ENCODE peak calls at places on chromosomes 2 and 18, in seven cellular contexts. G, X, F, M, H, D and E are unnamed samples.

GRCh38 chr2:120250640-120251039 is 2.0 kb upstream of the RALB start:
- DNase-seq in F (no peak), D (no peak), M (no peak), G (no peak), H (no peak), X (no peak), E (no peak)

GRCh38 chr18:36194719-36195315 is 7.5 kb downstream of the MOCOS start:
- DNase-seq in M (no peak), D (no peak), X (no peak), F (no peak), H (no peak), G (no peak), E (no peak)

GRCh38 chr2:230913406-230913805 is 11.6 kb downstream of the GPR55 start:
- DNase-seq in X (no peak), G (peak), M (peak), H (peak), D (no peak), F (peak), E (peak)

GRCh38 chr2:240124651-240125030 is 11.5 kb downstream of the COPS9 start:
- DNase-seq in M (no peak), D (no peak), X (no peak), H (no peak), G (no peak), F (no peak), E (peak)

GRCh38 chr2:31940920-31941319 is 69.9 kb downstream of the MEMO1 start:
- DNase-seq in X (no peak), H (no peak), M (no peak), G (no peak), D (no peak), F (no peak), E (no peak)

GRCh38 chr2:149187061-149187460 is 143.3 kb upstream of the LYPD6 start:
- DNase-seq in H (no peak), M (no peak), F (no peak), X (no peak), D (no peak), G (no peak), E (no peak)

GRCh38 chr2:218020281-218020680 is 17.5 kb upstream of the TNS1 start:
- DNase-seq in M (no peak), G (no peak), F (no peak), D (no peak), X (no peak), H (no peak), E (no peak)

GRCh38 chr2:150911766-150912280 is 349.8 kb downstream of the RBM43 start:
- DNase-seq in X (peak), G (no peak), H (peak), M (no peak), F (peak), D (no peak), E (peak)

GRCh38 chr18:11501352-11501751 is 108.0 kb upstream of the SLC35G4 start:
- DNase-seq in G (no peak), D (no peak), F (no peak), H (no peak), M (no peak), X (no peak), E (no peak)

GRCh38 chr18:67043276-67043675 is 439.4 kb upstream of the CDH19 start:
- DNase-seq in G (no peak), D (no peak), X (no peak), F (no peak), H (no peak), M (no peak), E (peak)

GRCh38 chr2:238913931-238914647 is 66.2 kb downstream of the TWIST2 start:
- DNase-seq in M (no peak), D (no peak), G (no peak), F (no peak), H (no peak), X (no peak), E (peak)

GRCh38 chr2:71716697-71717624 is 263.6 kb downstream of the DYSF start:
- DNase-seq in G (no peak), F (peak), H (peak), M (no peak), X (peak), D (no peak), E (peak)

GRCh38 chr2:220332886-220333285 is 705.5 kb downstream of the SLC4A3 start:
- DNase-seq in M (no peak), D (no peak), F (no peak), X (no peak), G (no peak), H (no peak), E (no peak)

GRCh38 chr18:51425889-51426288 is 228.4 kb upstream of the MEX3C start:
- DNase-seq in F (no peak), G (peak), D (no peak), M (no peak), X (no peak), H (no peak), E (no peak)

GRCh38 chr2:10977003-10977402 is 65.3 kb downstream of the KCNF1 start:
- DNase-seq in H (no peak), X (no peak), F (no peak), G (no peak), D (no peak), M (no peak), E (no peak)

GRCh38 chr2:44550571-44550970 is 188.8 kb downstream of the CAMKMT start:
- DNase-seq in G (no peak), D (no peak), F (no peak), H (no peak), X (no peak), M (no peak), E (no peak)

GRCh38 chr2:201807452-201807980 is 1.2 kb downstream of the CDK15 start:
- DNase-seq in X (no peak), D (no peak), H (peak), G (no peak), M (no peak), F (no peak), E (no peak)

GRCh38 chr18:77344777-77345507 is 95.3 kb downstream of the GALR1 start:
- DNase-seq in M (no peak), G (no peak), X (no peak), F (no peak), D (no peak), H (no peak), E (no peak)

GRCh38 chr2:24739355-24740025 is 53.7 kb downstream of the PTRHD1 start:
- DNase-seq in M (no peak), X (no peak), H (no peak), D (no peak), F (no peak), G (no peak), E (no peak)

GRCh38 chr2:179571721-179572120 is 289.7 kb downstream of the ZNF385B start:
- DNase-seq in D (no peak), G (no peak), F (no peak), M (no peak), X (no peak), H (no peak), E (no peak)

GRCh38 chr2:186664644-186665043 is 29.2 kb upstream of the FAM171B start:
- DNase-seq in X (no peak), M (no peak), D (no peak), G (no peak), H (no peak), F (no peak), E (no peak)

GRCh38 chr2:228181098-228182019 is at the start of gene SPHKAP:
- DNase-seq in G (no peak), M (peak), D (peak), H (no peak), F (no peak), X (no peak), E (peak)

GRCh38 chr2:73611193-73611592 is 31.0 kb downstream of the NAT8 start:
- DNase-seq in F (no peak), M (no peak), G (no peak), X (no peak), H (no peak), D (no peak), E (no peak)

GRCh38 chr2:71748227-71748626 is 294.9 kb downstream of the DYSF start:
- DNase-seq in X (no peak), H (no peak), M (no peak), D (no peak), G (no peak), F (no peak), E (no peak)

GRCh38 chr2:20563833-20564232 is 87.1 kb downstream of the HS1BP3 start:
- DNase-seq in H (no peak), X (no peak), G (no peak), M (no peak), F (no peak), D (no peak), E (peak)

GRCh38 chr2:225649274-225649673 is 249.8 kb downstream of the NYAP2 start:
- DNase-seq in H (no peak), F (no peak), M (no peak), G (no peak), X (no peak), D (no peak), E (no peak)

GRCh38 chr2:66577331-66578041 is 142.6 kb downstream of the MEIS1 start:
- DNase-seq in D (no peak), F (no peak), G (no peak), M (peak), H (no peak), X (no peak), E (peak)

GRCh38 chr2:66573866-66574265 is 138.9 kb downstream of the MEIS1 start:
- DNase-seq in D (no peak), G (no peak), M (peak), H (no peak), X (no peak), F (no peak), E (peak)

GRCh38 chr2:66574701-66575624 is 140.0 kb downstream of the MEIS1 start:
- DNase-seq in G (peak), X (peak), M (peak), F (peak), H (peak), D (no peak), E (peak)

GRCh38 chr2:66576381-66577330 is 141.7 kb downstream of the MEIS1 start:
- DNase-seq in G (peak), F (no peak), X (no peak), M (peak), D (no peak), H (peak), E (peak)

GRCh38 chr2:66575625-66576371 is 140.9 kb downstream of the MEIS1 start:
- DNase-seq in F (no peak), X (no peak), M (peak), H (peak), G (no peak), D (no peak), E (peak)
- H3K27ac ChIP-seq in F (peak), X (peak), M (no peak), H (peak), G (peak), D (no peak), E (peak)

GRCh38 chr2:96240341-96241038 is 25.3 kb downstream of the TMEM127 start:
- DNase-seq in D (no peak), H (no peak), F (no peak), M (no peak), X (no peak), G (no peak), E (no peak)

GRCh38 chr2:96241227-96241626 is 24.6 kb downstream of the TMEM127 start:
- DNase-seq in F (no peak), X (no peak), D (no peak), M (peak), G (no peak), H (no peak), E (peak)

GRCh38 chr2:96239745-96240264 is 26.0 kb downstream of the TMEM127 start:
- DNase-seq in D (no peak), G (no peak), X (no peak), M (no peak), F (no peak), H (no peak), E (no peak)

GRCh38 chr2:96243843-96244242 is 22.0 kb downstream of the TMEM127 start:
- DNase-seq in H (no peak), M (no peak), X (no peak), D (no peak), G (no peak), F (no peak), E (no peak)

DNA sequence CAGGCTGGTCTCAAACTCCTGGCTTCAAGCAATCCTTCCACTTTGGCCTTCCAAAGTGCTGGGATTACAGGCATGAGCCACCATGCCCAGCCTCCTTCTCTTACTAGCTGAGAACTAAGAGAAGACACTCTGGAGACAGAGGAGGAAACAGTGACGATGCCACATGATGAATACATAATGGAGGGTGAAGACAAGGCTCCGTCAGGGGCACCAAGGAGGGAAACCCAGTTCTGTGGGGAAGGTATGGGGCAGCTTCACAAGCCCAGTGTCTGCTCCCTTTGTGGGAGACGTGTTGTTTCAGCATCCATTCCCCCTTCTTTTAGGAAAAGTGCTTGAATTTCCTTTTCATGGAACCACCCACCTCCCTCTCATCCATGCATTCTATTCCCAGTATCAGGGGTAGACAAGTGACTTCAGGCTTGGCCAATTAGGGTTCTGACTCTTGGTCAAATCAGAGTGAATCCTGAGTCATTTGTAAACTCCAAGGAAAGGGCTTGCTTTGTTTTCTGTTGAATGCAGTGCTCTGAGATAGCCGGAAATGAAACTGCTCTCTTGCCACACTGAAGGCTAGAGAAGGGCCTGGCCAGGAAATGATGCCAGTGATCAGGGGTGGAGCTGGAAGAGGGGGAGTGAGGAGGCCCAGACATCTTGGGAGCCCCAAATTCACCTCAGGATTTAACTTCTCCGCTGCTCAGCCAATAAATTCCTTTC is 23.7 kb downstream of the TMEM127 start:
- DNase-seq in H (no peak), G (peak), X (peak), M (no peak), F (peak), D (no peak), E (no peak)
- H3K27ac ChIP-seq in H (peak), G (peak), X (peak), M (no peak), F (peak), D (no peak), E (no peak)

GRCh38 chr2:79910643-79911042 is 393.9 kb downstream of the LRRTM1 start:
- DNase-seq in M (no peak), X (no peak), G (no peak), D (no peak), H (no peak), F (no peak), E (no peak)

GRCh38 chr2:79906149-79906548 is 393.3 kb downstream of the CTNNA2 start:
- DNase-seq in M (no peak), F (no peak), D (no peak), H (no peak), X (no peak), G (no peak), E (no peak)

GRCh38 chr2:79903601-79904000 is 390.8 kb downstream of the CTNNA2 start:
- DNase-seq in F (no peak), M (no peak), D (no peak), H (no peak), G (no peak), X (no peak), E (peak)

DNA sequence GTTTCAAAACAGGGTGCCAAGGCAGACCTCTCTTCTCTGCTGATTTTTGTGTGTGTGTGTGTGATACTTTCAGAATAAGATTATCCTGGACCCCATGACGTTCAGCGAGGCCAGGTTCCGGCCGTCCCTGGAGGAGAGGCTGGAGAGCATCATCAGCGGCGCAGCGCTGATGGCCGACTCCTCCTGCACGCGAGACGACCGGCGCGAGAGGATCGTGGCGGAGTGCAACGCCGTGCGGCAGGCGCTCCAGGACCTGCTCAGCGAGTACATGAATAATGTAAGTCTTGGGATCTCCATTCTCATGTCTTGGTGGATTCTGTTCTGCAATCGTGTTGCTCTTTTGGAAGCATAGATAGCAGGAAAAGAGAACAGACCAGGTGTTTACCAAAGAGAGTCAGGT is 395.0 kb downstream of the LRRTM1 start:
- DNase-seq in X (no peak), G (no peak), H (no peak), M (no peak), F (no peak), D (no peak), E (no peak)
- H3K27ac ChIP-seq in X (no peak), G (no peak), H (no peak), M (no peak), F (no peak), D (no peak), E (no peak)

GRCh38 chr18:55833543-55833942 is 245.6 kb upstream of the TCF4 start:
- DNase-seq in M (no peak), G (no peak), F (no peak), D (no peak), H (no peak), X (peak), E (no peak)
- H3K27ac ChIP-seq in M (no peak), G (no peak), F (no peak), D (no peak), H (no peak), X (peak), E (no peak)

GRCh38 chr18:470661-471501 is 29.6 kb downstream of the COLEC12 start:
- DNase-seq in G (no peak), D (no peak), M (no peak), H (no peak), F (no peak), X (no peak), E (no peak)
- H3K27ac ChIP-seq in G (no peak), D (no peak), M (no peak), H (no peak), F (no peak), X (no peak), E (no peak)

DNA sequence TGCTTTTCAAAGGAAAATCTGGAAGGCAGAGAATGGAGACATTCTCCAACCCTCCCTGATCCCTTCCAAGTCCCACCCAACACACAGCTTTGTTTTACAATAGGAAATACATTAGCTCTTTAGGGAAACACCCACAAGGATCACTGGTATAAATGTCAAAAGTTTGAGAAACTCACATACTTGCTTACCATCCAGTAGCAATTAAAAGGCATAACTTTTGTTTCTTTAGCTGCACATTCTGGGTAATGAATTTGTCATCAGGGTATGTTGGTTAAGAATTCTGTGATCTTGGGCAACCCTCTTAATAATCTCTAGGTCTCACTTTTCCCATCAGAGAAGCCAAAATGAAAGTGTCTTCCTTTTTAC is 97.2 kb upstream of the SEC11C start:
- DNase-seq in F (no peak), D (no peak), H (no peak), G (no peak), X (no peak), M (no peak), E (no peak)
- H3K27ac ChIP-seq in F (peak), D (no peak), H (no peak), G (no peak), X (no peak), M (no peak), E (no peak)

DNA sequence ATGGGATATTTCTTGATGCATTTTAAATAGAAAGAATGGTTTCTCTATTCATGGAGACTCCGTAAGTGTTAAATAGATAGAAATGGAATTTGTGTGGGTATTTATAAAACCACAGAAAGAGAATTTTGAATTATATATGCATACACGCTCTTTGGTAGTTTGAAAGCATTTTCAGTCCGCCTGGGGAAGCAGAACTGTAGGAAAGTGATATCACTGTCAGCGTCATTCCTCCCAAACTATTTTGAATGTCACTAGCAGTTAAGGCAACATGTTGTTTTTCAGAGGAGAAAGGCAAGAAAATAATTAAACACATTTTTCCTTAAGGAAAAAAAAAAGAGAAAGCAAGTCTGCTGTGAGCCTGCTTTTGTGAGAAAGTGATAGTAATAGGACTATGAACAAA is 8.7 kb upstream of the ERMN start:
- DNase-seq in M (no peak), D (no peak), H (no peak), X (no peak), F (no peak), G (no peak), E (no peak)
- H3K27ac ChIP-seq in M (no peak), D (no peak), H (no peak), X (no peak), F (no peak), G (no peak), E (no peak)